ENCODE peak calls at places on chromosomes 16 and 17, in seven cellular contexts. T is heart left ventricle, L is K562, P is GM12878, K is HepG2, N is HCT116, Y is IMR-90. D is an unnamed sample.
A peak's percentile ranks its signal among the peaks of the same experiment; 100 is the strongest.

GRCh38 chr17:46121841-46122485 is 71.3 kb downstream of the KANSL1 start:
- ATAC-seq in T (no peak), L (no peak), P (peak; percentile 81), K (no peak), N (no peak), Y (no peak), D (no peak)

GRCh38 chr17:1972429-1973160 is 52.5 kb downstream of the RTN4RL1 start:
- ATAC-seq in T (peak; percentile 53), L (no peak), P (no peak), K (peak; percentile 21), N (no peak), Y (peak; percentile 21), D (no peak)

GRCh38 chr16:69474447-69474846 is 50.0 kb downstream of the CYB5B start:
- ATAC-seq in T (no peak), L (no peak), P (no peak), K (no peak), N (no peak), Y (peak; percentile 10), D (no peak)

GRCh38 chr17:49227436-49228261 is 2.9 kb downstream of the PHOSPHO1 start:
- ATAC-seq in T (peak; percentile 53), L (peak; percentile 83), P (peak; percentile 68), K (peak; percentile 64), N (peak; percentile 71), Y (peak; percentile 46), D (peak; percentile 38)

GRCh38 chr17:43840814-43841213 is 6.2 kb upstream of the CD300LG start:
- ATAC-seq in T (peak; percentile 65), L (peak; percentile 81), P (peak; percentile 51), K (peak; percentile 86), N (no peak), Y (peak; percentile 51), D (no peak)

GRCh38 chr16:19609359-19609758 is 53.9 kb downstream of the VPS35L start:
- ATAC-seq in T (no peak), L (peak; percentile 54), P (no peak), K (no peak), N (no peak), Y (no peak), D (no peak)

GRCh38 chr17:11461993-11462548 is 136.2 kb upstream of the DNAH9 start:
- ATAC-seq in T (no peak), L (no peak), P (no peak), K (no peak), N (no peak), Y (no peak), D (no peak)

GRCh38 chr16:72066747-72067146 is 3.7 kb downstream of the HPR start:
- ATAC-seq in T (peak; percentile 67), L (peak; percentile 92), P (peak; percentile 84), K (peak; percentile 44), N (peak; percentile 79), Y (peak; percentile 86), D (no peak)

GRCh38 chr17:42775534-42776098 is 2.4 kb downstream of the VPS25 start:
- ATAC-seq in T (no peak), L (peak; percentile 36), P (peak; percentile 70), K (no peak), N (no peak), Y (no peak), D (no peak)

GRCh38 chr17:39946551-39947330 is 16.1 kb upstream of the GSDMA start:
- ATAC-seq in T (no peak), L (no peak), P (no peak), K (peak; percentile 11), N (no peak), Y (no peak), D (no peak)

GRCh38 chr17:72715906-72716572 is 376.4 kb downstream of the SLC39A11 start:
- ATAC-seq in T (peak; percentile 71), L (no peak), P (no peak), K (peak; percentile 74), N (peak; percentile 87), Y (peak; percentile 87), D (no peak)

GRCh38 chr16:89020068-89020924 is 43.3 kb upstream of the CBFA2T3 start:
- ATAC-seq in T (no peak), L (peak; percentile 90), P (peak; percentile 96), K (no peak), N (peak; percentile 57), Y (no peak), D (no peak)

GRCh38 chr16:49664221-49665215 is 191.4 kb downstream of the ZNF423 start:
- ATAC-seq in T (peak; percentile 76), L (no peak), P (no peak), K (no peak), N (no peak), Y (no peak), D (peak; percentile 59)

GRCh38 chr16:18836702-18837101 is 35.4 kb upstream of the ARL6IP1 start:
- ATAC-seq in T (no peak), L (no peak), P (no peak), K (no peak), N (no peak), Y (no peak), D (no peak)

GRCh38 chr17:35467824-35468223 is 19.3 kb upstream of the SLFN13 start:
- ATAC-seq in T (no peak), L (no peak), P (no peak), K (no peak), N (no peak), Y (no peak), D (no peak)

GRCh38 chr17:38749222-38750043 is 1.3 kb upstream of the PCGF2 start:
- ATAC-seq in T (peak; percentile 71), L (peak; percentile 65), P (peak; percentile 9), K (peak; percentile 32), N (peak; percentile 42), Y (peak; percentile 2), D (peak; percentile 44)

GRCh38 chr17:63550816-63551639 is 751 bp downstream of the DCAF7 start:
- ATAC-seq in T (peak; percentile 0), L (peak; percentile 42), P (peak; percentile 18), K (peak; percentile 49), N (peak; percentile 8), Y (peak; percentile 4), D (no peak)

GRCh38 chr16:8590811-8591210 is 500 bp upstream of the TMEM114 start:
- ATAC-seq in T (no peak), L (no peak), P (no peak), K (no peak), N (no peak), Y (no peak), D (no peak)

GRCh38 chr16:20401066-20401465 is 3.5 kb downstream of the PDILT start:
- ATAC-seq in T (no peak), L (no peak), P (no peak), K (no peak), N (no peak), Y (no peak), D (no peak)

GRCh38 chr17:57441270-57441600 is 184.9 kb downstream of the MSI2 start:
- ATAC-seq in T (no peak), L (no peak), P (peak; percentile 45), K (no peak), N (no peak), Y (no peak), D (no peak)

GRCh38 chr16:3637371-3637923 is 17.0 kb upstream of the DNASE1 start:
- ATAC-seq in T (no peak), L (peak; percentile 83), P (peak; percentile 77), K (peak; percentile 51), N (no peak), Y (peak; percentile 75), D (no peak)
- TF ChIP-seq POLR2A in T (no peak), L (no peak), P (no peak), K (no peak), N (no peak), Y (no peak), D (no peak)

DNA sequence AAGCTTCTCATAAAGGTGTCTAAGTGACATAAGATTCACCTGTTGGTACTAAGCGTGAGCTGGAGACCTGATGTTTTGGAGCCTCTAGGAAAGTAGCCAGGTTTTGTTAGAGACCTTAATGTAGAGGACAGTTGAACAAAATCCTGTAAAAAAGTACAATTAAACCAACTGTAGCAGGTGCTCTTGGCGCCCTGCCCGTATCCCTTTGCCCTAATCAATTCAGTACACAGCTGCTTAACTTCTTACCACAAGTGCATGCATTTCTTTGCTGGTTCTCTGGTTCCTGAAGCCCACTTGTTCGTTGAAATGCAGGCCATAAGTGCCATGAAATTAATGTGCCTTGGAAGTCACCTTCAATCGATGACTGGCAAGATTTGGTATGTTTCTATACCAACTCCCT is 24.4 kb downstream of the GLP2R start:
- ATAC-seq in T (no peak), L (no peak), P (no peak), K (no peak), N (no peak), Y (no peak), D (no peak)
- TF ChIP-seq POLR2A in T (no peak), L (no peak), P (no peak), K (no peak), N (no peak), Y (no peak), D (no peak)

DNA sequence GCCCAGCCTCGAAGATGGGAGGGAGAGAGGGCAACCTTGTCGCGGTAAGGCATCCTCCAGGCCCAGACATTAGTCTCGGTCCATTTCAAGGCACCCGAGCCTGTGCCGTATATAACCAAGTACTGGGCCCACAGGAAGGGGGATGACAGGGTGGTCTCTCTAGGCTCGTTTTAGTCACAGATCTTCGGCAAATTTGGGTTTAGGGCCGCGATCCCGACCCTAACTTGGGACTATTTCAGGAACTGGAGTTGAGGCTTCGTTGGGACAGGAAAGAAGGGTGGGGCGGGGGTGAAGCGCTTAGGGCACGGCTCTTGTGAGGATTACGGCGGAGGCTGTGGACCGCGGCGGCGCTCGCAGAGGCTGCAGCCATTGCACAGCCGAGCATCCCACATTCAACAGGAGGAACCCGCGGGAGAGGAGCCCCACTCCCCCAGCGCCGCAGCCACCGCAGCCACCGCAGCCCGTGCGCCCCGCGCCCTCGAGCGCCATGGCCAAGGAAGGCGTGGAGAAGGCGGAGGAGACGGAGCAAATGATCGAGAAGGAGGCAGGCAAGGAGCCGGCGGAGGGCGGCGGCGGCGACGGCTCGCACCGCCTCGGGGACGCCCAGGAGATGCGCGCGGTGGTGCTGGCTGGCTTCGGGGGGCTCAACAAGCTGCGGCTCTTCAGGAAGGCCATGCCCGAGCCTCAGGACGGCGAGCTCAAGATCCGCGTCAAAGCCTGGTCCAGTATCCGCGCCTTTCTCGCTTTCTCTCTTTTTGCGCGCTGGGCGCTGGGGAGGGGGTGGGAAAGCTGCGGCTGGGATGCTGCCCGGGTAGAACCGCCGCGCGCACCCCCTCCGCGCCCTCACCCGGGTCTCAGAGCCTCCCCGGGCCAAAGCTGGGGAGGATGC is at the start of gene VAT1L:
- ATAC-seq in T (peak; percentile 85), L (peak; percentile 74), P (peak; percentile 47), K (peak; percentile 82), N (peak; percentile 46), Y (peak; percentile 93), D (peak; percentile 53)
- TF ChIP-seq POLR2A in T (no peak), L (no peak), P (no peak), K (no peak), N (no peak), Y (no peak), D (no peak)

DNA sequence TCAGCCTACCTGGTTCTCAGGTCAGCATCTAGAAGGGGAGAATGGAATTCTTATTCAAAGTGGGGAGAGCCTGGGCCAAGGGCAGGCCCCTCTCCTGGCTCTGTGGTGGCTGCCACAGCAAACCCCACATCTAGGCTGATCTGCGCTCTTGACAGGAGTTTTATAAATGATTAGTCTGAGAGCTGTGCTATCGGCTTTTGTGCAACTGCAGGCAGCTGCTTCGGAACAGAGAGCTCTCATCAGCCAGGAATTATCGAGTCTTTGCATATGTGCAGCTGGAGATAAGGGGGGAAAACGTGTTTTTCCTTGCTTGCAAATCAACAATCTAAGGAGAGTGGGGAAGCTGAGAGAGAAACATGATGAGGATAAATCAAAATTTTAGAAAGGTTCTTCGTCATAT is 91.7 kb downstream of the HS3ST3A1 start:
- ATAC-seq in T (no peak), L (peak; percentile 88), P (no peak), K (no peak), N (no peak), Y (peak; percentile 81), D (no peak)
- TF ChIP-seq POLR2A in T (no peak), L (no peak), P (no peak), K (no peak), N (no peak), Y (no peak), D (no peak)